ENCODE peak calls at places on chromosomes 13 and 19, in eight cellular contexts. One of them, this sample, is unnamed.

GRCh38 chr19:58399903-58400637 is 4.6 kb downstream of the RNF225 start:
- DNase-seq in tibial nerve: no peak
- DNase-seq in stomach: no peak
- DNase-seq in upper lobe of left lung: peak; percentile 66
- DNase-seq in H1: no peak
- DNase-seq in suprapubic skin: no peak
- DNase-seq in transverse colon: no peak
- DNase-seq in K562: peak; percentile 3
- DNase-seq in this sample: no peak

GRCh38 chr13:32038353-32038752 is 6.8 kb downstream of the FRY start:
- DNase-seq in tibial nerve: no peak
- DNase-seq in stomach: no peak
- DNase-seq in upper lobe of left lung: no peak
- DNase-seq in H1: no peak
- DNase-seq in suprapubic skin: no peak
- DNase-seq in transverse colon: no peak
- DNase-seq in K562: no peak
- DNase-seq in this sample: no peak

GRCh38 chr19:32201661-32202060 is 143.7 kb upstream of the ZNF507 start:
- DNase-seq in tibial nerve: no peak
- DNase-seq in stomach: no peak
- DNase-seq in upper lobe of left lung: no peak
- DNase-seq in H1: peak; percentile 32
- DNase-seq in suprapubic skin: no peak
- DNase-seq in transverse colon: no peak
- DNase-seq in K562: no peak
- DNase-seq in this sample: no peak

GRCh38 chr19:52962394-52963228 is at the start of gene ZNF816:
- DNase-seq in tibial nerve: peak; percentile 99
- DNase-seq in stomach: peak; percentile 100
- DNase-seq in upper lobe of left lung: peak; percentile 100
- DNase-seq in H1: peak; percentile 99
- DNase-seq in suprapubic skin: peak; percentile 99
- DNase-seq in transverse colon: peak; percentile 100
- DNase-seq in K562: peak; percentile 98
- DNase-seq in this sample: peak; percentile 98

GRCh38 chr13:52779028-52779612 is 39.5 kb upstream of the CNMD start:
- DNase-seq in tibial nerve: no peak
- DNase-seq in stomach: no peak
- DNase-seq in upper lobe of left lung: no peak
- DNase-seq in H1: no peak
- DNase-seq in suprapubic skin: no peak
- DNase-seq in transverse colon: no peak
- DNase-seq in K562: no peak
- DNase-seq in this sample: no peak

GRCh38 chr19:52749780-52750179 is 14.9 kb upstream of the ZNF611 start:
- DNase-seq in tibial nerve: no peak
- DNase-seq in stomach: no peak
- DNase-seq in upper lobe of left lung: no peak
- DNase-seq in H1: no peak
- DNase-seq in suprapubic skin: no peak
- DNase-seq in transverse colon: no peak
- DNase-seq in K562: no peak
- DNase-seq in this sample: no peak

GRCh38 chr13:50911051-50911690 is 1.6 kb downstream of the RNASEH2B start:
- DNase-seq in tibial nerve: no peak
- DNase-seq in stomach: no peak
- DNase-seq in upper lobe of left lung: no peak
- DNase-seq in H1: no peak
- DNase-seq in suprapubic skin: no peak
- DNase-seq in transverse colon: no peak
- DNase-seq in K562: peak; percentile 44
- DNase-seq in this sample: no peak

GRCh38 chr19:49442354-49442753 is 1.0 kb upstream of the SLC17A7 start:
- DNase-seq in tibial nerve: peak; percentile 79
- DNase-seq in stomach: no peak
- DNase-seq in upper lobe of left lung: no peak
- DNase-seq in H1: no peak
- DNase-seq in suprapubic skin: peak; percentile 89
- DNase-seq in transverse colon: peak; percentile 33
- DNase-seq in K562: no peak
- DNase-seq in this sample: no peak

GRCh38 chr13:98401936-98402335 is 175.0 kb downstream of the STK24 start:
- DNase-seq in tibial nerve: no peak
- DNase-seq in stomach: peak; percentile 67
- DNase-seq in upper lobe of left lung: no peak
- DNase-seq in H1: no peak
- DNase-seq in suprapubic skin: no peak
- DNase-seq in transverse colon: no peak
- DNase-seq in K562: no peak
- DNase-seq in this sample: no peak

GRCh38 chr19:50418186-50419021 is at the start of gene SPIB:
- DNase-seq in tibial nerve: no peak
- DNase-seq in stomach: no peak
- DNase-seq in upper lobe of left lung: peak; percentile 77
- DNase-seq in H1: no peak
- DNase-seq in suprapubic skin: no peak
- DNase-seq in transverse colon: no peak
- DNase-seq in K562: no peak
- DNase-seq in this sample: no peak

GRCh38 chr13:101149735-101150380 is 266.4 kb downstream of the NALCN start:
- DNase-seq in tibial nerve: no peak
- DNase-seq in stomach: no peak
- DNase-seq in upper lobe of left lung: no peak
- DNase-seq in H1: no peak
- DNase-seq in suprapubic skin: no peak
- DNase-seq in transverse colon: no peak
- DNase-seq in K562: no peak
- DNase-seq in this sample: no peak

GRCh38 chr19:10670187-10670586 is 16.0 kb downstream of the ILF3 start:
- DNase-seq in tibial nerve: no peak
- DNase-seq in stomach: no peak
- DNase-seq in upper lobe of left lung: no peak
- DNase-seq in H1: no peak
- DNase-seq in suprapubic skin: no peak
- DNase-seq in transverse colon: no peak
- DNase-seq in K562: no peak
- DNase-seq in this sample: no peak
- H3K36me3 ChIP-seq in tibial nerve: peaks cover 11% of the 10 kb centered on the region
- H3K36me3 ChIP-seq in stomach: peaks cover 56% of the 10 kb centered on the region
- H3K36me3 ChIP-seq in upper lobe of left lung: peaks cover 52% of the 10 kb centered on the region
- H3K36me3 ChIP-seq in H1: peaks cover 71% of the 10 kb centered on the region
- H3K36me3 ChIP-seq in suprapubic skin: peaks cover 35% of the 10 kb centered on the region
- H3K36me3 ChIP-seq in transverse colon: peaks cover 9% of the 10 kb centered on the region
- H3K36me3 ChIP-seq in K562: peaks cover 86% of the 10 kb centered on the region
- H3K36me3 ChIP-seq in this sample: no peaks in the 10 kb centered on the region

GRCh38 chr13:66407159-66407558 is 823.0 kb downstream of the PCDH9 start:
- DNase-seq in tibial nerve: no peak
- DNase-seq in stomach: no peak
- DNase-seq in upper lobe of left lung: no peak
- DNase-seq in H1: no peak
- DNase-seq in suprapubic skin: no peak
- DNase-seq in transverse colon: no peak
- DNase-seq in K562: no peak
- DNase-seq in this sample: no peak

GRCh38 chr13:66402546-66402945 is 827.6 kb downstream of the PCDH9 start:
- DNase-seq in tibial nerve: no peak
- DNase-seq in stomach: no peak
- DNase-seq in upper lobe of left lung: no peak
- DNase-seq in H1: no peak
- DNase-seq in suprapubic skin: no peak
- DNase-seq in transverse colon: no peak
- DNase-seq in K562: no peak
- DNase-seq in this sample: no peak

GRCh38 chr13:66409542-66409941 is 820.6 kb downstream of the PCDH9 start:
- DNase-seq in tibial nerve: no peak
- DNase-seq in stomach: no peak
- DNase-seq in upper lobe of left lung: no peak
- DNase-seq in H1: no peak
- DNase-seq in suprapubic skin: no peak
- DNase-seq in transverse colon: no peak
- DNase-seq in K562: no peak
- DNase-seq in this sample: no peak

GRCh38 chr13:66402071-66402470 is 828.1 kb downstream of the PCDH9 start:
- DNase-seq in tibial nerve: no peak
- DNase-seq in stomach: no peak
- DNase-seq in upper lobe of left lung: no peak
- DNase-seq in H1: no peak
- DNase-seq in suprapubic skin: no peak
- DNase-seq in transverse colon: no peak
- DNase-seq in K562: no peak
- DNase-seq in this sample: no peak

GRCh38 chr13:66405908-66406802 is 824.0 kb downstream of the PCDH9 start:
- DNase-seq in tibial nerve: no peak
- DNase-seq in stomach: no peak
- DNase-seq in upper lobe of left lung: no peak
- DNase-seq in H1: no peak
- DNase-seq in suprapubic skin: no peak
- DNase-seq in transverse colon: no peak
- DNase-seq in K562: no peak
- DNase-seq in this sample: no peak
- TF ChIP-seq EP300 in tibial nerve: no peak
- TF ChIP-seq EP300 in stomach: no peak
- TF ChIP-seq EP300 in upper lobe of left lung: no peak
- TF ChIP-seq EP300 in H1: no peak
- TF ChIP-seq EP300 in suprapubic skin: no peak
- TF ChIP-seq EP300 in transverse colon: no peak
- TF ChIP-seq EP300 in K562: no peak
- TF ChIP-seq EP300 in this sample: no peak

GRCh38 chr19:5622465-5623396 is at the start of the genes SAFB and SAFB2:
- DNase-seq in tibial nerve: peak; percentile 96
- DNase-seq in stomach: peak; percentile 100
- DNase-seq in upper lobe of left lung: peak; percentile 100
- DNase-seq in H1: peak; percentile 98
- DNase-seq in suprapubic skin: peak; percentile 100
- DNase-seq in transverse colon: peak; percentile 100
- DNase-seq in K562: peak; percentile 99
- DNase-seq in this sample: peak; percentile 99

GRCh38 chr19:5621945-5622464 is 571 bp downstream of the SAFB2 start:
- DNase-seq in tibial nerve: no peak
- DNase-seq in stomach: no peak
- DNase-seq in upper lobe of left lung: no peak
- DNase-seq in H1: peak; percentile 49
- DNase-seq in suprapubic skin: peak; percentile 77
- DNase-seq in transverse colon: peak; percentile 32
- DNase-seq in K562: peak; percentile 19
- DNase-seq in this sample: peak; percentile 58

GRCh38 chr19:5624154-5624663 is 1.3 kb downstream of the SAFB start:
- DNase-seq in tibial nerve: peak; percentile 29
- DNase-seq in stomach: peak; percentile 69
- DNase-seq in upper lobe of left lung: no peak
- DNase-seq in H1: peak; percentile 45
- DNase-seq in suprapubic skin: no peak
- DNase-seq in transverse colon: peak; percentile 44
- DNase-seq in K562: no peak
- DNase-seq in this sample: peak; percentile 54

GRCh38 chr19:5624741-5625140 is 1.9 kb downstream of the SAFB start:
- DNase-seq in tibial nerve: no peak
- DNase-seq in stomach: no peak
- DNase-seq in upper lobe of left lung: no peak
- DNase-seq in H1: no peak
- DNase-seq in suprapubic skin: no peak
- DNase-seq in transverse colon: no peak
- DNase-seq in K562: no peak
- DNase-seq in this sample: no peak

GRCh38 chr19:5623397-5624153 is 692 bp downstream of the SAFB start:
- DNase-seq in tibial nerve: no peak
- DNase-seq in stomach: no peak
- DNase-seq in upper lobe of left lung: no peak
- DNase-seq in H1: no peak
- DNase-seq in suprapubic skin: peak; percentile 71
- DNase-seq in transverse colon: peak; percentile 21
- DNase-seq in K562: no peak
- DNase-seq in this sample: peak; percentile 55
- H3K36me3 ChIP-seq in tibial nerve: peaks cover 11% of the 10 kb centered on the region
- H3K36me3 ChIP-seq in stomach: peaks cover 63% of the 10 kb centered on the region
- H3K36me3 ChIP-seq in upper lobe of left lung: peaks cover 57% of the 10 kb centered on the region
- H3K36me3 ChIP-seq in H1: peaks cover 56% of the 10 kb centered on the region
- H3K36me3 ChIP-seq in suprapubic skin: peaks cover 35% of the 10 kb centered on the region
- H3K36me3 ChIP-seq in transverse colon: peaks cover 34% of the 10 kb centered on the region
- H3K36me3 ChIP-seq in K562: peaks cover 73% of the 10 kb centered on the region
- H3K36me3 ChIP-seq in this sample: no peaks in the 10 kb centered on the region

DNA sequence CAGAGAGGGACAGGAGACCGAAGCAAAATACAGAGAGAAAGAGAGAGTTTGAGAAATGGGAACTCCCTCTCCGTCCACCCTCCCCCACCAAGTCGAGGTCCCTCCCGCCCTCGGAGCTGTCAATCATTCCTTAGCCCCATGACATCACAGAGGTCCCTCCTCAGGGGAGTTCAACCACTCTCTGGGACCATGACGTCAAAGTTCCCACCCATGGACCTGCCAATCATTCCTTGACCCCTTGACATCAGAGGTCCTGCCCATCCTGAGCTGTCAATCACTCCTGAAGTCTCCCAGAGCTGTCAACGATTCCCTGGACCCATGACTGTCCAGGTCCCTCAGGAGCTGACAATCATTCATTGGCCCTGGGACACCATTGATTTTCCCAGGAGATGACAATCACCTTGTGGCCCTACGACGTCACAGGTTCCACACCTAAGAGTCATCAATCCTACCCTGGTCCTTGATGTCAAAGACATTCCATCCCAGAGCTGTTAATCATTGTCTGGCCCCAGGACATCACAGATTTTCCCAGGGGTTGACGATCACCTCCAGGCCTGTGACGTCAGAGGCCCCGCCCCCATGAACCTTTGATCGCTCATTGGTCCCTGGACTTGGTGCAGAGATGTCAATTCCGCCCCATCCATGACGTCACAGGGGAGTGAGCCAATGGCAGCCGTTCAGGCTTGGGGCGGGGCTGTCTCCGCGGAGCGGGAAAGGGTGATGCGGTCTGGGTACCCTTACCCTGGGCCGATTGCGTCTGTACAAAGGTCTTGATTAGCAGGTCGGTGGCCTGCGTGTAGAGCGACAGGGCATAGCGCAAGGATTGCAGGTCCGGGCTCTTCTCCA is 61.7 kb downstream of the COLGALT1 start:
- DNase-seq in tibial nerve: no peak
- DNase-seq in stomach: no peak
- DNase-seq in upper lobe of left lung: no peak
- DNase-seq in H1: peak; percentile 82
- DNase-seq in suprapubic skin: no peak
- DNase-seq in transverse colon: no peak
- DNase-seq in K562: peak; percentile 97
- DNase-seq in this sample: no peak
- TF ChIP-seq EP300 in tibial nerve: no peak
- TF ChIP-seq EP300 in stomach: no peak
- TF ChIP-seq EP300 in upper lobe of left lung: no peak
- TF ChIP-seq EP300 in H1: no peak
- TF ChIP-seq EP300 in suprapubic skin: no peak
- TF ChIP-seq EP300 in transverse colon: no peak
- TF ChIP-seq EP300 in K562: peak; percentile 10
- TF ChIP-seq EP300 in this sample: no peak

DNA sequence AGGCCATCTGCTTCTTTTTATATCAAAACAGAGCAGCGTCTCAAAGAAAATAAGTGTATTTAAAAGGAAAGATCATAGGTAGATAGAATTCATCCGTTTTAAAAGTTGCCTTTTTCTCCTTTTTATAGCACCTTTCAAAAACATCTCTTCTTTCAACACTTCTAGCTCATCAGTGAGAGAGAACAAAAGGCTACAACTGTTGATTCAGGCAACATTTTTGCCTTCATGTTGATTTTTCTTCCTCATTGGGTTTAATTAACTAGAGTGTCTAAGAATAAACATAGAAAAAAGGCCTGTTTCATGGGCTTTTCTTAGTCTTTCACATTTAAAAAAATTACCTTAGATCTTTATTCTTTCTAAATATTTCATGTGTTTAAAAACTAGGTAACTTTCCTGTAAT is 13.6 kb downstream of the COL4A2 start:
- DNase-seq in tibial nerve: no peak
- DNase-seq in stomach: no peak
- DNase-seq in upper lobe of left lung: no peak
- DNase-seq in H1: no peak
- DNase-seq in suprapubic skin: no peak
- DNase-seq in transverse colon: no peak
- DNase-seq in K562: no peak
- DNase-seq in this sample: no peak
- H3K36me3 ChIP-seq in tibial nerve: no peaks in the 10 kb centered on the region
- H3K36me3 ChIP-seq in stomach: peaks cover 6% of the 10 kb centered on the region
- H3K36me3 ChIP-seq in upper lobe of left lung: peaks cover 13% of the 10 kb centered on the region
- H3K36me3 ChIP-seq in H1: peaks cover 10% of the 10 kb centered on the region
- H3K36me3 ChIP-seq in suprapubic skin: no peaks in the 10 kb centered on the region
- H3K36me3 ChIP-seq in transverse colon: no peaks in the 10 kb centered on the region
- H3K36me3 ChIP-seq in K562: no peaks in the 10 kb centered on the region
- H3K36me3 ChIP-seq in this sample: no peaks in the 10 kb centered on the region